ENCODE peak calls at places on chromosomes 4 and X, in ten cellular contexts. G is CD4-positive, alpha-beta T cell; K is WTC11; P is IMR-90; M is fibroblast of pulmonary artery; T is GM23338; C is left ventricle myocardium inferior; J is astrocyte of the spinal cord; V is transverse colon; Q is BE2C. Z is an unnamed sample.

GRCh38 chrX:118564498-118564897 is 68.9 kb downstream of the DOCK11 start:
- DNase-seq in P (no peak), V (no peak), M (no peak), C (no peak), G (no peak), Q (no peak), K (no peak), J (no peak), T (no peak), Z (no peak)

GRCh38 chr4:57044996-57045395 is 65.2 kb downstream of the IGFBP7 start:
- DNase-seq in G (no peak), T (no peak), C (no peak), K (no peak), V (no peak), J (peak; percentile 73), P (peak; percentile 70), M (peak; percentile 49), Q (no peak), Z (no peak)

GRCh38 chr4:56324011-56324610 is 63.2 kb downstream of the AASDH start:
- DNase-seq in V (no peak), G (no peak), K (no peak), Q (no peak), J (no peak), M (no peak), P (no peak), T (no peak), C (no peak), Z (no peak)

GRCh38 chr4:168361365-168362024 is 42.9 kb upstream of the DDX60 start:
- DNase-seq in Q (no peak), J (no peak), M (no peak), K (no peak), T (no peak), V (no peak), P (no peak), G (no peak), C (no peak), Z (no peak)

GRCh38 chr4:156336516-156336915 is 382.9 kb upstream of the CTSO start:
- DNase-seq in K (no peak), Q (no peak), P (no peak), J (no peak), T (no peak), V (no peak), M (no peak), C (no peak), G (no peak), Z (no peak)

GRCh38 chr4:3852751-3853150 is 86.6 kb downstream of the ADRA2C start:
- DNase-seq in J (no peak), K (no peak), T (no peak), V (no peak), P (no peak), Q (no peak), G (no peak), M (no peak), C (no peak), Z (no peak)

GRCh38 chrX:40877869-40878268 is 142.5 kb upstream of the MED14 start:
- DNase-seq in V (no peak), Q (no peak), P (peak; percentile 39), T (no peak), K (no peak), C (no peak), M (peak; percentile 42), J (peak; percentile 32), G (no peak), Z (no peak)

GRCh38 chr4:101227715-101228114 is 119.6 kb downstream of the PPP3CA start:
- DNase-seq in G (no peak), M (no peak), C (no peak), V (no peak), K (no peak), T (no peak), P (no peak), Q (no peak), J (no peak), Z (no peak)

GRCh38 chr4:101597204-101597603 is 193.3 kb upstream of the BANK1 start:
- DNase-seq in Q (peak; percentile 18), M (no peak), K (no peak), P (no peak), G (no peak), C (no peak), V (no peak), J (no peak), T (peak; percentile 24), Z (no peak)

GRCh38 chrX:51814066-51814465 is 70.8 kb downstream of the GSPT2 start:
- DNase-seq in T (no peak), M (no peak), C (no peak), K (no peak), G (no peak), P (no peak), Q (no peak), V (no peak), J (no peak), Z (no peak)

GRCh38 chr4:6278801-6279197 is 9.1 kb downstream of the WFS1 start:
- DNase-seq in V (peak; percentile 56), G (no peak), Q (peak; percentile 53), J (peak; percentile 12), K (no peak), C (peak; percentile 58), P (peak; percentile 65), T (no peak), M (peak; percentile 62), Z (no peak)

GRCh38 chrX:37876716-37877115 is 29.3 kb upstream of the DYNLT3 start:
- DNase-seq in Q (no peak), K (no peak), G (no peak), T (no peak), V (no peak), P (no peak), M (no peak), C (no peak), J (no peak), Z (no peak)

GRCh38 chrX:27008486-27008885 is 454.7 kb downstream of the PPP4R3C start:
- DNase-seq in P (no peak), Q (no peak), V (no peak), T (no peak), J (no peak), M (no peak), K (no peak), C (no peak), G (no peak), Z (no peak)

GRCh38 chr4:128596115-128596514 is 213.4 kb upstream of the JADE1 start:
- DNase-seq in C (no peak), P (no peak), K (no peak), Q (no peak), G (no peak), T (no peak), V (no peak), M (no peak), J (no peak), Z (no peak)

GRCh38 chr4:101400096-101400495 is 52.8 kb upstream of the PPP3CA start:
- DNase-seq in T (no peak), K (no peak), Q (no peak), G (no peak), J (peak; percentile 85), V (no peak), P (peak; percentile 78), M (peak; percentile 27), C (no peak), Z (no peak)

GRCh38 chrX:23908219-23909003 is 605 bp downstream of the CXorf58 start:
- DNase-seq in T (peak; percentile 53), G (no peak), V (no peak), M (no peak), Q (no peak), P (no peak), K (peak; percentile 12), C (no peak), J (no peak), Z (no peak)
- TF ChIP-seq CTCF in T (peak; percentile 45), G (no peak), V (no peak), M (peak; percentile 30), Q (peak; percentile 45), P (peak; percentile 9), K (no peak), C (no peak), J (peak; percentile 39), Z (no peak)

GRCh38 chrX:17065100-17065499 is 118.6 kb downstream of the REPS2 start:
- DNase-seq in T (no peak), M (no peak), Q (no peak), V (no peak), P (no peak), K (no peak), G (no peak), J (no peak), C (no peak), Z (no peak)
- TF ChIP-seq CTCF in T (no peak), M (no peak), Q (no peak), V (no peak), P (no peak), K (no peak), G (no peak), J (no peak), C (no peak), Z (no peak)

GRCh38 chr4:1832690-1833089 is 23.3 kb downstream of the LETM1 start:
- DNase-seq in P (no peak), M (no peak), T (no peak), V (no peak), C (no peak), J (no peak), G (no peak), Q (no peak), K (no peak), Z (no peak)

GRCh38 chr4:1831331-1831730 is 24.6 kb downstream of the LETM1 start:
- DNase-seq in G (no peak), M (no peak), Q (no peak), K (no peak), C (no peak), J (no peak), V (no peak), T (no peak), P (no peak), Z (no peak)

GRCh38 chr4:1830642-1831228 is 25.2 kb downstream of the LETM1 start:
- DNase-seq in G (no peak), M (no peak), V (no peak), C (no peak), J (no peak), T (no peak), Q (no peak), K (no peak), P (no peak), Z (no peak)

GRCh38 chr4:1833307-1834046 is 22.5 kb downstream of the LETM1 start:
- DNase-seq in P (no peak), G (no peak), C (no peak), K (no peak), T (no peak), J (no peak), Q (no peak), V (no peak), M (no peak), Z (no peak)

DNA sequence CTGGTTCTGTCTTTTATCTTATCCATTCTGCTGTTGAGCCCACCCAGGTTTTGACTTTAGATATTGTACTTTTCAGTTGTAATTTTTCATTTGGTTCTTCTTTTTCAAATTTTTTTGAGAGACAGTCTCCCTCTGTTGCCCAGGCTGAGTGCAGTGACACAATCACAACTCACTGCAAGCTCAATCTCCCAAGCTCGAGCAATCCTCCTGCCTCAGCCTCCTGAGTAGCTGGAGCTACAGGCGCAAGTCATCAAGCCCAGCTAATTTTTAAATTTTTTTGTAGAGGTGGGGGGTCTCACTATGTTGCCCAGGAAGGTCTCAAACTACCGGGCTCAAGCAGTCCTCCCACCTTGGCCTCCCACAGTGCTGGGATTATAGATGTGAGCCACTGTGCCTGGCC is 25.7 kb downstream of the LETM1 start:
- DNase-seq in K (no peak), Q (no peak), G (no peak), M (no peak), P (no peak), V (no peak), C (no peak), J (no peak), T (no peak), Z (no peak)
- TF ChIP-seq CTCF in K (no peak), Q (no peak), G (no peak), M (no peak), P (no peak), V (no peak), C (no peak), J (no peak), T (no peak), Z (no peak)

GRCh38 chr4:180150818-180151217 is 2092.4 kb upstream of the TENM3 start:
- DNase-seq in C (no peak), K (no peak), M (no peak), J (peak; percentile 13), T (peak; percentile 48), V (no peak), Q (no peak), P (peak; percentile 12), G (no peak), Z (no peak)
- TF ChIP-seq CTCF in C (peak; percentile 21), K (no peak), M (peak; percentile 3), J (peak; percentile 39), T (no peak), V (peak; percentile 20), Q (peak; percentile 44), P (peak; percentile 39), G (no peak), Z (peak; percentile 15)